ENCODE peak calls at places on chromosomes 12 and 14, in seven cellular contexts. S, U, O, E, G, Y and L are unnamed samples. For H3K4me1, the result is how much of the 10 kb centered on the place peaks cover.

GRCh38 chr12:132698336-132698735 is 10.9 kb downstream of the PXMP2 start:
- DNase-seq in S (no peak), U (no peak), O (no peak), E (no peak), G (no peak), Y (no peak), L (no peak)

GRCh38 chr14:67940894-67941455 is 121.4 kb downstream of the RAD51B start:
- DNase-seq in S (peak), U (no peak), O (no peak), E (peak), G (no peak), Y (peak), L (no peak)

GRCh38 chr14:52422650-52423356 is 108.7 kb downstream of the PTGER2 start:
- DNase-seq in S (no peak), U (no peak), O (no peak), E (no peak), G (no peak), Y (no peak), L (no peak)

GRCh38 chr12:570237-570925 is 92.9 kb downstream of the NINJ2 start:
- DNase-seq in S (peak), U (peak), O (peak), E (peak), G (peak), Y (peak), L (no peak)

GRCh38 chr12:3757261-3757660 is 4.4 kb upstream of the CRACR2A start:
- DNase-seq in S (peak), U (no peak), O (no peak), E (no peak), G (no peak), Y (no peak), L (no peak)

GRCh38 chr12:5808956-5809355 is 136.1 kb downstream of the ANO2 start:
- DNase-seq in S (no peak), U (no peak), O (no peak), E (peak), G (no peak), Y (no peak), L (no peak)

GRCh38 chr14:88605594-88605993 is 42.8 kb downstream of the ZC3H14 start:
- DNase-seq in S (no peak), U (no peak), O (no peak), E (no peak), G (no peak), Y (no peak), L (no peak)

GRCh38 chr12:52052471-52053186 is 1.4 kb downstream of the NR4A1 start:
- DNase-seq in S (no peak), U (no peak), O (no peak), E (no peak), G (no peak), Y (no peak), L (no peak)

GRCh38 chr14:93587330-93587729 is 156.6 kb downstream of the UNC79 start:
- DNase-seq in S (no peak), U (no peak), O (no peak), E (no peak), G (no peak), Y (no peak), L (no peak)

GRCh38 chr12:69056743-69057515 is 124.0 kb upstream of the CPM start:
- DNase-seq in S (no peak), U (no peak), O (no peak), E (peak), G (no peak), Y (no peak), L (no peak)

GRCh38 chr14:56004323-56004722 is 113.9 kb upstream of the PELI2 start:
- DNase-seq in S (peak), U (no peak), O (no peak), E (no peak), G (no peak), Y (no peak), L (no peak)

DNA sequence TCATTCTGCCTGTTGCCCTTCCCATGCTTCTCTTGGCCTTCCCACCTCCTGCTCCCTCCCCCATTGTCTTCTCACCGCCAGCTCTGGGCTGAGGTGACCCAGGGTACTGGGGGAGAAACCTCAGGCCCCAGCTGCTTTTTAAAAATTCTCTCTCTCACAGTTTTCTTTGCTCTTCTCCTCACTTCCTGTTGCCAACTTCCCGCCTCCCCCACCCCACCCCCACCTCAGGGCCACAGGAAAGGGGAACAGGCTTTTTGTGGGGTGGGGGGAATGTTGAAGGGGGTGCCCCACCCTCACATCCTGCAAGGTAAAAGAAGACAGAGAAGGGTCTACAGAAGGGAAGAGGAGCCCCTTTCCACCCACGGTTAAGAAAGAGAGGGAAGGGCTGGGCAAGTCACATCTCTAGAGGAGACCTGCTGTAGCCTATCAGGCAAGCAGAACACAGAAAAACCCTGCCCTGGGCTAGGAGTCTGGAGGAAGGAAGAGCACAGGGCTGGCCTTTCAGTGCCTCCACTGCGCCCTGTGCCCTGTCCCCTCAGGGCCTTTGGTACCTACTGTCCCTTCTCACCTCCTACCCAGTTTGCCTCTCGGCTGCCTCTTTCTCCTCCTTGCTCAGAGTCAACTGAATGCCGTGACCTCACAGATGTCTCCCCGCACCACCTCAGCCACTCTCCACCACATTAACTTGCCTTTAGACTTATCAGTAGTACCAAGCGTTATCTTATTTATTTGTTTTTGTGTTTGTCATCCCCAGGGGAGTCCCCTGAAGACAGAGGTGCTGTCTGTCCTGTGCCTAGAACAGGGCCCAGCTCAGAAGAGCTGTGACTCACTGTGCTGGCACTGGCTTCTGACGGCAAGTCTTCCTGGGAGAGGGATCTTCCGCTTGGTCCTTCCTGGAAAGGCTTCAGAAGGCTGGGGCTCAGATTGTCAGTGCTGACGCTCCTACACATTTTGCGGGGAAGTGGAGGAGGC is 1.7 kb downstream of the ARHGAP9 start:
- DNase-seq in S (no peak), U (no peak), O (peak), E (peak), G (no peak), Y (peak), L (no peak)
- H3K4me1 ChIP-seq in S (under half), U (under half), O (under half), E (under half), G (under half), Y (half or more), L (half or more)

DNA sequence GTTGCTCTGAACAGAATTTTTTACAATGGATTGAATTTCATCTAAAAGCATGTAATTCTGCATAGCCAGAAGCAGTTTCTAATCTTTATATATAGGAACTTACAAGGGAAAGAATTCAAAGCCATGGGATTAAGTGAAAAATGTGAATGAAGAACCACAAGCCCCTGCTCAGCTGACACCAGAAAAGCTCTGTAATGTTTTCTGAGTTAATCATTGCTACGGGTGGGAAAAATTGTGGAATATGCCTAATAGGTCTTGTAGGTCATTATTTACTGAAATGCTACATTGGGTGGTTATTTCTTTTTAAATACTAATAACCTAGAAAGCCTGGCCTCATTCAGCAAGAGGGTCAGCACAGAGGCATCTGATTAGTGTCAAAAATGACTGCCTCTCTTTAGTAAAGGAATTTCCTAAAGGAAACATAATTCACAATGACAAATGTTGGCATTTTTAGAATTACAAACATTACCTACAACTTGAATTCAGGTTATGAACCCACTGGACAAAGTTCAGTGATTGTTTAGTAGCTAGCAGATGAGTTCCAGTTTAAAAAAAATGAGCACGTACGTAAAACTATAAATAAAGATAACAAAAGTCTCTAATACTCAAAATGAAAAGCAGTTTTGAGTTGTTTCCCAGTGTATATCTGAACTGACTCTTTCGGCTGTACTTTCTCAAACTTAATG is 75.3 kb downstream of the BMP4 start:
- DNase-seq in S (no peak), U (no peak), O (no peak), E (peak), G (no peak), Y (no peak), L (no peak)
- H3K4me1 ChIP-seq in S (under half), U (under half), O (under half), E (under half), G (under half), Y (under half), L (under half)

GRCh38 chr12:64670039-64670438 is 59.7 kb downstream of the RASSF3 start:
- DNase-seq in S (no peak), U (no peak), O (no peak), E (no peak), G (no peak), Y (no peak), L (no peak)

GRCh38 chr12:64669270-64669842 is 59.1 kb downstream of the RASSF3 start:
- DNase-seq in S (peak), U (no peak), O (peak), E (no peak), G (no peak), Y (peak), L (peak)

GRCh38 chr12:64663019-64663418 is 52.7 kb downstream of the RASSF3 start:
- DNase-seq in S (no peak), U (no peak), O (no peak), E (no peak), G (no peak), Y (no peak), L (no peak)

GRCh38 chr12:64665506-64665905 is 55.2 kb downstream of the RASSF3 start:
- DNase-seq in S (no peak), U (no peak), O (no peak), E (no peak), G (no peak), Y (no peak), L (no peak)

DNA sequence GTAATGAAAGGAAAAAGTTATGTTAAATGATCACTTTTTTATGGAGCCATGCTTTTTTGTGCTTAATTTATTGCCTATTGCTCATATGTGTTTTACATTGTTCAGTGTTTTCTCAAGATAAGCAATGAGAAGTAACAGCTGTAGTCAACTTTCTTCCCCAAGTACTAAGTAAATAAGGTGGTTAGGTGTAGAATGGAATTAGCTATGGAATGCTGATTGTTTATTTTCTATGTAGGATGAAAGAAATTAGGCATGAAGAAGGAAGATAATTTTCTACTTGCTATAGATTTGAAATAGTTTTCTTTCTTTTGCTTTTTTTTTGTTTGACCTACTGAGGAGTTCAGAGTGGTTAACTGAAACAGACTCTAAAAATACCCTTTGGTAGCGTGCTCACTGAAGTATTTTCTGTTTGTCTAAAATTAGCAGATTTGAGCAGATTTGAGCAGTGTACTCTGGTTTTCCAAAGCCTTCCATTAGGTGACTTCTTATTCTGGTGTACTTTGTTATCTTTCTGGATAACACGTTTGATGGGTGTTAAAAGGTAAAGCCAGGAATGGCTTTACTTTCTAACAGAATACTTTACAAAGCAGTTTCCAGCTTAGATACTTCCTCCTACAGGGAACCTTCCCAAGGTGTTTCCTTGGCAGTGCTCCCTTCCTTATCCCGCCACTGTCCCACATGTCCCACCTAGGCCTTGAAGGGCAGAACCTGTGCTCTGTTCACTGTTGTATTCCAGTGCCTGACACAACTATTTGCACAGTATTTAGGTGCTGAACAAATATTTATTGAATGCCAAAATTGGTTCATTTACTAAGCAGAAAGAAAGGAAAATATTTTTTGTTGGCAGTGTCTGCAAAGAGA is 56.0 kb downstream of the RASSF3 start:
- DNase-seq in S (no peak), U (no peak), O (no peak), E (peak), G (no peak), Y (no peak), L (no peak)
- H3K4me1 ChIP-seq in S (under half), U (under half), O (half or more), E (under half), G (under half), Y (half or more), L (half or more)

GRCh38 chr12:106732890-106733289 is 41.6 kb upstream of the RIC8B start:
- DNase-seq in S (no peak), U (no peak), O (no peak), E (no peak), G (no peak), Y (no peak), L (no peak)
- H3K4me1 ChIP-seq in S (under half), U (under half), O (under half), E (under half), G (under half), Y (under half), L (under half)

GRCh38 chr12:110640275-110641025 is 26.5 kb downstream of the TCTN1 start:
- DNase-seq in S (peak), U (no peak), O (no peak), E (no peak), G (peak), Y (peak), L (no peak)

GRCh38 chr12:110639336-110640178 is 25.6 kb downstream of the TCTN1 start:
- DNase-seq in S (no peak), U (no peak), O (no peak), E (peak), G (no peak), Y (no peak), L (no peak)

GRCh38 chr12:110636516-110636915 is 22.6 kb downstream of the TCTN1 start:
- DNase-seq in S (no peak), U (no peak), O (no peak), E (no peak), G (no peak), Y (no peak), L (no peak)

GRCh38 chr12:110638792-110639191 is 24.9 kb downstream of the TCTN1 start:
- DNase-seq in S (no peak), U (no peak), O (no peak), E (no peak), G (no peak), Y (no peak), L (no peak)

GRCh38 chr12:110637869-110638441 is 24.0 kb downstream of the TCTN1 start:
- DNase-seq in S (no peak), U (no peak), O (no peak), E (peak), G (peak), Y (no peak), L (no peak)
- H3K4me1 ChIP-seq in S (under half), U (under half), O (under half), E (under half), G (under half), Y (under half), L (under half)

GRCh38 chr14:98198385-98198784 is 1073.6 kb downstream of the BCL11B start:
- DNase-seq in S (peak), U (no peak), O (no peak), E (peak), G (no peak), Y (no peak), L (peak)

GRCh38 chr14:98203421-98203820 is 1068.6 kb downstream of the BCL11B start:
- DNase-seq in S (no peak), U (no peak), O (no peak), E (no peak), G (no peak), Y (no peak), L (no peak)

GRCh38 chr14:98204139-98204538 is 1067.9 kb downstream of the BCL11B start:
- DNase-seq in S (no peak), U (no peak), O (no peak), E (no peak), G (no peak), Y (no peak), L (no peak)

GRCh38 chr14:98197933-98198332 is 1074.1 kb downstream of the BCL11B start:
- DNase-seq in S (no peak), U (no peak), O (no peak), E (no peak), G (no peak), Y (no peak), L (no peak)

GRCh38 chr14:98200621-98201020 is 1071.4 kb downstream of the BCL11B start:
- DNase-seq in S (no peak), U (no peak), O (no peak), E (no peak), G (no peak), Y (no peak), L (no peak)
- H3K4me1 ChIP-seq in S (under half), U (under half), O (under half), E (under half), G (under half), Y (under half), L (half or more)

GRCh38 chr12:34604227-34604626 is 581.9 kb downstream of the ALG10 start:
- DNase-seq in S (no peak), U (no peak), O (no peak), E (no peak), G (no peak), Y (no peak), L (no peak)
- H3K4me1 ChIP-seq in S (under half), U (under half), O (under half), E (under half), G (under half), Y (under half), L (under half)

DNA sequence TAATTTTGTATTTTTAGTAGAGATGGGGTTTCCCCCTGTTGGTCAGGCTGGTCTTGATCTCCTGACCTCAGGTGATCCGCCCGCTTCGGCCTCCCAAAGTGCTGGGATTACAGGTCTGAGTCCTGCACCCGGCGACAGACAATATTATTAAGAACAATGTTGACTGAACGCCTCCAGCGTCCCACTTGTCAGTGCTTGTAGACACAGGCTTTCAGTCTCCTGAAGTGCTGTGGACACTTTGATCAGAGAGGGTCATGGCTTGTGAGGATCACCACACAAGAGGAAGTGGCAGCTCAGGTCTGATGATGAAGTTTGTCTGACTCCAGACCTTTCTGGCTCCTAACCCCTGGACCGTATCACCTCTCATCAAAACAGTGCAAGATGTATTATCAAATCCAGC is 114.6 kb downstream of the CHST11 start:
- DNase-seq in S (no peak), U (no peak), O (no peak), E (no peak), G (no peak), Y (no peak), L (no peak)
- H3K4me1 ChIP-seq in S (under half), U (under half), O (under half), E (under half), G (under half), Y (half or more), L (under half)

GRCh38 chr14:54675236-54676125 is 108.6 kb downstream of the SAMD4A start:
- DNase-seq in S (no peak), U (no peak), O (no peak), E (peak), G (no peak), Y (no peak), L (no peak)
- H3K4me1 ChIP-seq in S (under half), U (under half), O (under half), E (under half), G (half or more), Y (half or more), L (under half)